ENCODE peak calls at places on chromosomes 16 and 17, in four cellular contexts. Q is effector CD4-positive, alpha-beta T cell; Z is naive thymus-derived CD8-positive, alpha-beta T cell; D is amniotic stem cell. C is an unnamed sample.
A peak's percentile ranks its signal among the peaks of the same experiment; 100 is the strongest.

GRCh38 chr17:187130-187529 is 5.7 kb upstream of the DOC2B start:
- DNase-seq in Q (no peak), Z (no peak), D (no peak), C (no peak)

GRCh38 chr17:79658811-79659207 is 48.0 kb upstream of the RBFOX3 start:
- DNase-seq in Q (no peak), Z (no peak), D (no peak), C (no peak)

GRCh38 chr16:48014349-48015135 is 141.3 kb downstream of the ABCC12 start:
- DNase-seq in Q (no peak), Z (no peak), D (no peak), C (no peak)

GRCh38 chr17:56206351-56206750 is 53.1 kb downstream of the ANKFN1 start:
- DNase-seq in Q (no peak), Z (no peak), D (no peak), C (no peak)

GRCh38 chr17:65143899-65144590 is 6.9 kb downstream of the RGS9 start:
- DNase-seq in Q (no peak), Z (no peak), D (no peak), C (no peak)

GRCh38 chr17:77163001-77163400 is 22.2 kb downstream of the SEC14L1 start:
- DNase-seq in Q (no peak), Z (no peak), D (no peak), C (no peak)

GRCh38 chr17:47999612-48000011 is 28.7 kb downstream of the CDK5RAP3 start:
- DNase-seq in Q (no peak), Z (no peak), D (no peak), C (no peak)

GRCh38 chr17:50129303-50129945 is 536 bp downstream of the SAMD14 start:
- DNase-seq in Q (peak; percentile 29), Z (peak; percentile 77), D (no peak), C (peak; percentile 29)

GRCh38 chr17:76414334-76415295 is 30.2 kb downstream of the SPHK1 start:
- DNase-seq in Q (no peak), Z (no peak), D (no peak), C (no peak)

GRCh38 chr17:37650419-37651003 is 7.3 kb upstream of the DDX52 start:
- DNase-seq in Q (no peak), Z (no peak), D (peak; percentile 13), C (no peak)

GRCh38 chr16:2842340-2843000 is 12.4 kb downstream of the ZG16B start:
- DNase-seq in Q (peak; percentile 35), Z (peak; percentile 76), D (no peak), C (peak; percentile 27)

GRCh38 chr17:44279586-44280344 is 11.8 kb upstream of the SLC4A1 start:
- DNase-seq in Q (no peak), Z (peak; percentile 31), D (no peak), C (no peak)

GRCh38 chr16:16036359-16036792 is 87.0 kb downstream of the ABCC1 start:
- DNase-seq in Q (no peak), Z (no peak), D (no peak), C (no peak)

GRCh38 chr16:52451971-52452421 is 94.9 kb downstream of the TOX3 start:
- DNase-seq in Q (no peak), Z (no peak), D (no peak), C (no peak)

GRCh38 chr17:32117399-32117798 is 24.9 kb upstream of the RHOT1 start:
- DNase-seq in Q (no peak), Z (no peak), D (no peak), C (no peak)

GRCh38 chr17:82440991-82441627 is 9.4 kb downstream of the CYBC1 start:
- DNase-seq in Q (no peak), Z (peak; percentile 16), D (no peak), C (no peak)

GRCh38 chr17:10729334-10730193 is at the start of gene TMEM220:
- DNase-seq in Q (no peak), Z (peak; percentile 67), D (peak; percentile 22), C (peak; percentile 7)

GRCh38 chr16:20610192-20610891 is 34.2 kb upstream of the ACSM2B start:
- DNase-seq in Q (no peak), Z (no peak), D (no peak), C (no peak)

GRCh38 chr17:81393684-81394376 is 1.4 kb upstream of the BAHCC1 start:
- DNase-seq in Q (no peak), Z (no peak), D (peak; percentile 99), C (no peak)

GRCh38 chr16:26316683-26317464 is 625.1 kb downstream of the HS3ST4 start:
- DNase-seq in Q (no peak), Z (no peak), D (no peak), C (no peak)

GRCh38 chr17:17387461-17388362 is 84.5 kb downstream of the NT5M start:
- DNase-seq in Q (no peak), Z (no peak), D (no peak), C (no peak)

GRCh38 chr17:77300016-77300686 is 159.4 kb downstream of the SEC14L1 start:
- DNase-seq in Q (no peak), Z (no peak), D (no peak), C (no peak)

GRCh38 chr16:2027024-2028010 is 615 bp downstream of the NHERF2 start:
- DNase-seq in Q (no peak), Z (no peak), D (no peak), C (no peak)

GRCh38 chr17:81484195-81484979 is 28.2 kb downstream of the ACTG1 start:
- DNase-seq in Q (peak; percentile 83), Z (peak; percentile 89), D (peak; percentile 43), C (peak; percentile 75)

C was measured in T follicular helper cell.